ENCODE peak calls at places on chromosomes 16 and 17, in eight cellular contexts. W, S, G, E, A, B, L and U are unnamed samples.

GRCh38 chr16:11004351-11004750 is 60.0 kb downstream of the CLEC16A start:
- DNase-seq in G (peak), W (no peak), B (no peak), A (no peak), L (no peak), E (no peak), S (no peak), U (no peak)

GRCh38 chr17:68184816-68185436 is 62.9 kb upstream of the AMZ2 start:
- DNase-seq in B (peak), W (no peak), E (no peak), L (peak), A (no peak), G (no peak), S (no peak), U (no peak)

GRCh38 chr16:4915226-4915761 is 21.7 kb downstream of the PPL start:
- DNase-seq in B (no peak), A (no peak), W (no peak), L (no peak), G (peak), S (no peak), E (no peak), U (no peak)

GRCh38 chr16:68235882-68236803 is at the start of gene ESRP2:
- DNase-seq in G (no peak), E (no peak), S (no peak), L (peak), B (no peak), A (peak), W (no peak), U (peak)

GRCh38 chr17:7587831-7588230 is 2.1 kb downstream of the SOX15 start:
- DNase-seq in E (no peak), G (peak), W (no peak), A (no peak), L (peak), B (no peak), S (no peak), U (no peak)

GRCh38 chr16:24013733-24014645 is 178.2 kb downstream of the PRKCB start:
- DNase-seq in E (no peak), G (no peak), W (no peak), L (no peak), A (no peak), B (peak), S (peak), U (no peak)

GRCh38 chr17:66524848-66525247 is 222.4 kb downstream of the PRKCA start:
- DNase-seq in B (no peak), A (no peak), S (no peak), E (no peak), G (no peak), W (no peak), L (peak), U (no peak)

GRCh38 chr17:50604470-50604869 is 30.2 kb upstream of the ABCC3 start:
- DNase-seq in B (no peak), W (no peak), S (no peak), G (peak), E (no peak), L (peak), A (no peak), U (peak)

GRCh38 chr17:18143044-18143936 is 34.7 kb downstream of the MYO15A start:
- DNase-seq in W (no peak), S (no peak), E (no peak), B (peak), L (peak), G (no peak), A (no peak), U (no peak)

GRCh38 chr17:2371183-2372130 is 29.4 kb downstream of the MNT start:
- DNase-seq in B (no peak), A (peak), S (no peak), E (no peak), L (no peak), W (no peak), G (no peak), U (no peak)